ENCODE peak calls at places on chromosome 21, in four cellular contexts. D, C, B and M are unnamed samples.

GRCh38 chr21:16071082-16071481 is 341.3 kb downstream of the USP25 start:
- DNase-seq in B (no peak), C (no peak), D (peak; percentile 94), M (peak; percentile 39)

GRCh38 chr21:25626752-25627151 is 12.3 kb upstream of the JAM2 start:
- DNase-seq in C (peak; percentile 27), D (no peak), B (no peak), M (peak; percentile 59)

GRCh38 chr21:27290020-27290419 is 323.1 kb upstream of the ADAMTS5 start:
- DNase-seq in B (no peak), D (no peak), C (no peak), M (no peak)

GRCh38 chr21:27802816-27803475 is 836.1 kb upstream of the ADAMTS5 start:
- DNase-seq in C (peak; percentile 22), B (no peak), D (no peak), M (peak; percentile 37)

GRCh38 chr21:36232641-36233040 is 76.0 kb downstream of the DOP1B start:
- DNase-seq in B (no peak), D (no peak), C (no peak), M (no peak)

GRCh38 chr21:40603774-40604173 is 243.2 kb downstream of the DSCAM start:
- DNase-seq in C (no peak), B (no peak), D (no peak), M (no peak)

GRCh38 chr21:33892853-33893252 is 22.8 kb downstream of the ATP5PO start:
- DNase-seq in B (peak; percentile 27), C (no peak), D (no peak), M (no peak)

GRCh38 chr21:27132270-27132669 is 165.4 kb upstream of the ADAMTS5 start:
- DNase-seq in D (peak; percentile 23), C (no peak), B (no peak), M (peak; percentile 57)

GRCh38 chr21:32819702-32820101 is 48.1 kb upstream of the PAXBP1 start:
- DNase-seq in C (peak; percentile 19), D (peak; percentile 85), B (no peak), M (no peak)

GRCh38 chr21:26800455-26801454 is 44.5 kb downstream of the ADAMTS1 start:
- DNase-seq in B (no peak), D (no peak), C (no peak), M (no peak)

GRCh38 chr21:20971296-20971921 is 26.8 kb upstream of the NCAM2 start:
- DNase-seq in D (peak; percentile 56), C (peak; percentile 29), B (no peak), M (peak; percentile 47)

GRCh38 chr21:36178349-36178748 is 21.7 kb downstream of the DOP1B start:
- DNase-seq in C (no peak), D (no peak), B (peak; percentile 15), M (no peak)

GRCh38 chr21:24046816-24047443 is 1560.4 kb downstream of the MRPL39 start:
- DNase-seq in B (no peak), C (no peak), D (no peak), M (no peak)

GRCh38 chr21:33299181-33299752 is 25.5 kb upstream of the IFNAR1 start:
- DNase-seq in D (no peak), B (no peak), C (no peak), M (peak; percentile 77)

GRCh38 chr21:26801524-26801923 is 43.7 kb downstream of the ADAMTS1 start:
- DNase-seq in D (peak; percentile 52), B (no peak), C (no peak), M (no peak)

GRCh38 chr21:25956993-25957714 is 213.4 kb downstream of the APP start:
- DNase-seq in D (peak; percentile 80), B (no peak), C (peak; percentile 74), M (peak; percentile 85)

GRCh38 chr21:14533555-14534400 is 12.3 kb downstream of the SAMSN1 start:
- DNase-seq in B (no peak), C (no peak), D (peak; percentile 54), M (no peak)

GRCh38 chr21:26280715-26281310 is 110.2 kb upstream of the APP start:
- DNase-seq in C (no peak), D (no peak), B (no peak), M (peak; percentile 96)

GRCh38 chr21:33443174-33443573 is 36.6 kb downstream of the TMEM50B start:
- DNase-seq in C (no peak), D (no peak), B (no peak), M (no peak)

GRCh38 chr21:37119421-37120218 is 46.6 kb downstream of the TTC3 start:
- DNase-seq in C (no peak), B (no peak), D (peak; percentile 25), M (no peak)

GRCh38 chr21:14071902-14072734 is 138.6 kb downstream of the LIPI start:
- DNase-seq in D (no peak), C (no peak), B (no peak), M (no peak)

GRCh38 chr21:16345757-16346156 is 616.0 kb downstream of the USP25 start:
- DNase-seq in C (no peak), B (no peak), D (no peak), M (no peak)

GRCh38 chr21:30408782-30409494 is 13.1 kb downstream of the KRTAP13-1 start:
- DNase-seq in B (no peak), D (peak; percentile 9), C (no peak), M (peak; percentile 83)

GRCh38 chr21:42939581-42940413 is 14.4 kb upstream of the ERVH48-1 start:
- DNase-seq in D (peak; percentile 96), B (peak; percentile 78), C (peak; percentile 92), M (peak; percentile 86)

GRCh38 chr21:33078907-33079582 is 9.1 kb downstream of the OLIG1 start:
- DNase-seq in B (no peak), C (no peak), D (peak; percentile 83), M (peak; percentile 95)

GRCh38 chr21:15289896-15290841 is 225.4 kb upstream of the NRIP1 start:
- DNase-seq in C (no peak), B (no peak), D (no peak), M (peak; percentile 99)

GRCh38 chr21:31991356-31992331 is 118.8 kb downstream of the HUNK start:
- DNase-seq in D (no peak), C (no peak), B (no peak), M (peak; percentile 28)

GRCh38 chr21:33885158-33885514 is 30.5 kb downstream of the ATP5PO start:
- DNase-seq in D (no peak), B (no peak), C (no peak), M (no peak)

GRCh38 chr21:33799378-33800090 is 116.1 kb downstream of the ATP5PO start:
- DNase-seq in D (no peak), C (peak; percentile 53), B (no peak), M (no peak)

GRCh38 chr21:27339902-27340301 is 373.0 kb upstream of the ADAMTS5 start:
- DNase-seq in D (no peak), B (no peak), C (no peak), M (no peak)

GRCh38 chr21:26637346-26637745 is 64.3 kb upstream of the CYYR1 start:
- DNase-seq in B (no peak), C (no peak), D (no peak), M (peak; percentile 32)

GRCh38 chr21:19368944-19369343 is 965.4 kb upstream of the TMPRSS15 start:
- DNase-seq in B (no peak), C (no peak), D (no peak), M (no peak)

GRCh38 chr21:45016491-45017375 is 57.6 kb upstream of the ADARB1 start:
- DNase-seq in D (no peak), C (peak; percentile 10), B (peak; percentile 75), M (no peak)

GRCh38 chr21:45015469-45015860 is 58.9 kb upstream of the ADARB1 start:
- DNase-seq in B (peak; percentile 58), D (no peak), C (no peak), M (no peak)

GRCh38 chr21:45016031-45016430 is 58.3 kb upstream of the ADARB1 start:
- DNase-seq in C (peak; percentile 5), D (no peak), B (peak; percentile 72), M (no peak)

GRCh38 chr21:45013271-45013841 is 61.0 kb upstream of the ADARB1 start:
- DNase-seq in D (no peak), B (peak; percentile 76), C (no peak), M (no peak)

GRCh38 chr21:45014747-45015468 is 59.5 kb upstream of the ADARB1 start:
- DNase-seq in C (peak; percentile 9), B (peak; percentile 60), D (no peak), M (no peak)
- H3K4me1 ChIP-seq in C (peaks cover 11% of the 10 kb centered on the region), B (no peaks in the 10 kb centered on the region), D (peaks cover 12% of the 10 kb centered on the region), M (peaks cover 37% of the 10 kb centered on the region)

DNA sequence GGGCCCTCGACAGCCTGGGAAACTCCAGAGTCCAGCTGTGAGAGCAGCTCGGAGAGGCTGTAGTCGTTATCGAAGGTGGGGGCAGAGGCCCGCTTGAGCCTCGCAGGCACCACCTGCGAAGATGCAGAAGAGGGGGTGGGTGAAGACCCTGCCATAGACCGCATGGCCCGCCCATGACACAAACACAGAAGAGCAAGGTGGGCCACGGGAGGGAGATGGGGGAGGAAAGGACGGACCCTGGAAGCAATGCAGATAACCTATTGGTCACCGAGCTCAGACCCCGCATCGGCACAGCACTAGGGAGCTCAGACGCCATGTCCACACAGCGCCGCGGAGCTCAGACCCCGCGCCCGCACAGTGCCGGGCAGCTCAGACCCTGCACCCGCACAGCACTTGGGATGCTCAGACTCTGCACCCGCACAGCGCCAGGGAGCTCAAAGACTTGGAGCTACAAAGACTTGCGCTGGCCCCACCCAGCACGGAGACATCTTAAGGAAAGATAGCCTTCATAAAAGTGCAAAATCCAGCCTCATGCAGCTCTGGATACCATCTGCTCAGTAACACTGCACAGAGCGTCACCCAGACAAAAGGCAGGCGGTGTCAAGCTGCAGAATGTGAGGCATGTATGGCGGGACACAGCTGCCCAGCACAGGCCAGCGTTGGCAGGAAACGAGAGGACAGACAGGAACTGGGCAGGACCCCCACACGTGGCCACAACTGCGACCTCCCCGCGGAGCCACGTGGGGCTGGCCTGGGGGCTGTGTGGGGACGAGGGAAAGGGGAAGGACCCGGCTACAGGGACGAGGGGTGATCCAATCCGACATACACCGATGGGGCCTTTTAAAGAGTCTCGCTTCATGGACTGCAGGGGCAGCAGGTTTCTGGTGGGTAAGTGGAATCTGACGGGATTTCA is 22.6 kb downstream of the RIPK4 start:
- DNase-seq in D (no peak), B (peak; percentile 69), C (no peak), M (no peak)
- H3K27ac ChIP-seq in D (no peak overlapping the region), B (no peak overlapping the region), C (no peak overlapping the region), M (no peak overlapping the region)

GRCh38 chr21:44709426-44710293 is 1.7 kb downstream of the TSPEAR start:
- DNase-seq in B (peak; percentile 73), C (no peak), D (peak; percentile 16), M (no peak)
- H3K27me3 ChIP-seq in B (no peaks in the 10 kb centered on the region), C (peaks cover 81% of the 10 kb centered on the region), D (peaks cover 62% of the 10 kb centered on the region), M (peaks cover 4% of the 10 kb centered on the region)

GRCh38 chr21:28908351-28908750 is 84.3 kb downstream of the LTN1 start:
- DNase-seq in B (no peak), C (no peak), D (no peak), M (no peak)
- H3K4me1 ChIP-seq in B (no peaks in the 10 kb centered on the region), C (no peaks in the 10 kb centered on the region), D (no peaks in the 10 kb centered on the region), M (no peaks in the 10 kb centered on the region)

GRCh38 chr21:38478782-38479181 is 19.5 kb downstream of the ERG start:
- DNase-seq in C (no peak), D (peak; percentile 97), B (no peak), M (no peak)
- H3K27ac ChIP-seq in C (no peak overlapping the region), D (no peak overlapping the region), B (peak overlapping the region; percentile 6), M (no peak overlapping the region)

GRCh38 chr21:45097827-45098387 is 23.5 kb downstream of the ADARB1 start:
- DNase-seq in D (no peak), B (no peak), C (no peak), M (no peak)

GRCh38 chr21:45102391-45102932 is 28.1 kb downstream of the ADARB1 start:
- DNase-seq in D (peak; percentile 35), B (no peak), C (peak; percentile 41), M (no peak)

GRCh38 chr21:45103966-45104520 is 29.7 kb downstream of the ADARB1 start:
- DNase-seq in C (no peak), D (no peak), B (no peak), M (no peak)

GRCh38 chr21:45098867-45099266 is 24.5 kb downstream of the ADARB1 start:
- DNase-seq in B (no peak), C (no peak), D (no peak), M (no peak)

GRCh38 chr21:45100866-45101265 is 26.5 kb downstream of the ADARB1 start:
- DNase-seq in D (no peak), C (no peak), B (peak; percentile 71), M (no peak)
- H3K27me3 ChIP-seq in D (no peaks in the 10 kb centered on the region), C (no peaks in the 10 kb centered on the region), B (no peaks in the 10 kb centered on the region), M (no peaks in the 10 kb centered on the region)